ENCODE peak calls at places on chromosome 15, in seven cellular contexts. M, P, A, Z, U, R and B are unnamed samples.

GRCh38 chr15:96849501-96849900 is 519.0 kb downstream of the NR2F2 start:
- DNase-seq in M (no peak), P (no peak), A (no peak), Z (peak), U (no peak), R (no peak), B (peak)

GRCh38 chr15:92663250-92663951 is 7.8 kb upstream of the FAM174B start:
- DNase-seq in M (no peak), P (no peak), A (no peak), Z (no peak), U (no peak), R (no peak), B (no peak)

GRCh38 chr15:33152502-33153109 is 41.9 kb downstream of the FMN1 start:
- DNase-seq in M (no peak), P (no peak), A (no peak), Z (no peak), U (no peak), R (no peak), B (no peak)

GRCh38 chr15:97977734-97978133 is 17.2 kb downstream of the ARRDC4 start:
- DNase-seq in M (no peak), P (no peak), A (no peak), Z (no peak), U (no peak), R (no peak), B (no peak)

GRCh38 chr15:60070838-60071493 is 66.9 kb downstream of the FOXB1 start:
- DNase-seq in M (peak), P (no peak), A (no peak), Z (peak), U (no peak), R (no peak), B (no peak)

GRCh38 chr15:31335991-31336942 is 9.6 kb downstream of the KLF13 start:
- DNase-seq in M (no peak), P (no peak), A (no peak), Z (no peak), U (no peak), R (no peak), B (no peak)

GRCh38 chr15:92638709-92639365 is 16.7 kb downstream of the FAM174B start:
- DNase-seq in M (no peak), P (no peak), A (no peak), Z (no peak), U (no peak), R (no peak), B (no peak)

GRCh38 chr15:99426431-99427105 is 139.2 kb upstream of the MEF2A start:
- DNase-seq in M (no peak), P (no peak), A (no peak), Z (no peak), U (no peak), R (no peak), B (no peak)

GRCh38 chr15:88628018-88628673 is 7.0 kb downstream of the AEN start:
- DNase-seq in M (no peak), P (no peak), A (no peak), Z (no peak), U (no peak), R (no peak), B (no peak)

GRCh38 chr15:101390462-101390861 is 95.4 kb upstream of the SNRPA1 start:
- DNase-seq in M (no peak), P (no peak), A (no peak), Z (no peak), U (no peak), R (no peak), B (no peak)

GRCh38 chr15:78082106-78082742 is 4.7 kb upstream of the TBC1D2B start:
- DNase-seq in M (no peak), P (no peak), A (no peak), Z (peak), U (no peak), R (no peak), B (no peak)